ENCODE peak calls at places on chromosomes 13 and 19, in eight cellular contexts. U is GM13976; K is gastrocnemius medialis; D is HuH-7.5; T is CD4-positive, alpha-beta memory T cell; R is fibroblast of villous mesenchyme; V is LHCN-M2; X is HS-5. O is an unnamed sample.

GRCh38 chr19:49149652-49150105 is 5.5 kb downstream of the HRC start:
- DNase-seq in T (no peak), V (peak), X (peak), K (peak), R (peak), D (no peak), U (no peak), O (no peak)

GRCh38 chr13:110424596-110425443 is 117.7 kb downstream of the COL4A2 start:
- DNase-seq in T (no peak), X (no peak), K (no peak), D (no peak), U (no peak), V (no peak), R (no peak), O (no peak)

GRCh38 chr19:10899171-10899653 is 27.9 kb downstream of the CARM1 start:
- DNase-seq in X (no peak), R (no peak), K (peak), D (peak), T (no peak), U (no peak), V (no peak), O (no peak)

GRCh38 chr19:17576758-17577532 is 21.5 kb downstream of the COLGALT1 start:
- DNase-seq in R (peak), K (peak), V (peak), D (peak), X (no peak), T (no peak), U (peak), O (no peak)

GRCh38 chr19:10270180-10270615 is 722 bp upstream of the ICAM1 start:
- DNase-seq in T (peak), R (peak), D (no peak), K (peak), V (no peak), U (peak), X (no peak), O (no peak)

GRCh38 chr13:51453959-51454703 is 1.3 kb upstream of the INTS6 start:
- DNase-seq in D (peak), X (no peak), V (peak), T (no peak), U (peak), R (peak), K (peak), O (no peak)

GRCh38 chr13:44474122-44474910 is 100.7 kb downstream of the SERP2 start:
- DNase-seq in D (no peak), V (peak), K (no peak), X (no peak), T (no peak), R (no peak), U (no peak), O (no peak)

GRCh38 chr13:77009011-77009410 is 17.1 kb downstream of the CLN5 start:
- DNase-seq in T (no peak), R (no peak), D (no peak), V (no peak), X (no peak), U (no peak), K (no peak), O (no peak)

GRCh38 chr13:28421674-28422410 is 73.1 kb downstream of the FLT1 start:
- DNase-seq in K (no peak), V (no peak), D (no peak), U (no peak), T (no peak), R (no peak), X (no peak), O (no peak)

GRCh38 chr13:112770504-112770903 is 80.7 kb downstream of the ATP11A start:
- DNase-seq in K (no peak), R (no peak), X (no peak), T (no peak), U (no peak), V (no peak), D (no peak), O (no peak)

GRCh38 chr13:26037302-26037701 is 14.5 kb downstream of the SHISA2 start:
- DNase-seq in R (no peak), K (no peak), D (no peak), T (no peak), U (no peak), X (no peak), V (peak), O (no peak)

GRCh38 chr19:17402982-17403855 is 2.2 kb downstream of the BST2 start:
- DNase-seq in T (no peak), X (no peak), D (peak), R (no peak), K (no peak), V (no peak), U (peak), O (no peak)

GRCh38 chr13:99275093-99275469 is 16.9 kb upstream of the GPR18 start:
- DNase-seq in V (peak), T (peak), R (peak), U (no peak), K (no peak), X (no peak), D (no peak), O (no peak)

GRCh38 chr19:16628183-16628983 is at the start of gene MED26:
- DNase-seq in U (peak), K (peak), R (peak), D (peak), X (peak), V (peak), T (peak), O (peak)

GRCh38 chr13:44967656-44968451 is 21.4 kb downstream of the NUFIP1 start:
- DNase-seq in V (peak), K (no peak), T (no peak), X (no peak), D (no peak), U (no peak), R (peak), O (no peak)

GRCh38 chr19:45768644-45769053 is 403 bp downstream of the SIX5 start:
- DNase-seq in R (peak), U (no peak), V (peak), X (no peak), K (no peak), D (peak), T (peak), O (no peak)

GRCh38 chr19:42191855-42192254 is 25.6 kb downstream of the DEDD2 start:
- DNase-seq in K (no peak), X (peak), R (peak), U (no peak), T (no peak), V (peak), D (no peak), O (no peak)

GRCh38 chr13:79900356-79900755 is 419.4 kb downstream of the NDFIP2 start:
- DNase-seq in U (no peak), V (no peak), D (no peak), R (no peak), K (no peak), T (no peak), X (no peak), O (no peak)

GRCh38 chr13:114015608-114016295 is 41.9 kb upstream of the C13orf46 start:
- DNase-seq in V (no peak), K (peak), U (no peak), T (no peak), D (no peak), R (peak), X (no peak), O (no peak)

GRCh38 chr19:38665219-38665931 is 17.9 kb downstream of the ACTN4 start:
- DNase-seq in V (no peak), T (no peak), U (no peak), R (no peak), K (no peak), D (no peak), X (no peak), O (no peak)

GRCh38 chr19:46766569-46767317 is 20.5 kb upstream of the STRN4 start:
- DNase-seq in X (no peak), T (peak), U (peak), K (no peak), V (no peak), D (peak), R (no peak), O (no peak)

GRCh38 chr13:43363156-43363918 is 340.0 kb downstream of the DNAJC15 start:
- DNase-seq in R (peak), U (no peak), X (no peak), K (no peak), V (peak), T (no peak), D (no peak), O (no peak)

GRCh38 chr13:39210961-39211534 is 172.8 kb downstream of the NHLRC3 start:
- DNase-seq in K (no peak), X (peak), D (no peak), R (no peak), V (no peak), T (no peak), U (no peak), O (no peak)

GRCh38 chr19:16594131-16594586 is 21.9 kb upstream of the SLC35E1 start:
- DNase-seq in X (no peak), V (no peak), D (no peak), K (no peak), R (no peak), U (peak), T (peak), O (no peak)

GRCh38 chr13:98874029-98874397 is 103.9 kb downstream of the DOCK9 start:
- DNase-seq in V (no peak), D (no peak), K (no peak), R (no peak), T (no peak), X (no peak), U (no peak), O (no peak)

GRCh38 chr13:47990427-47990826 is 10.6 kb downstream of the SUCLA2 start:
- DNase-seq in T (no peak), X (no peak), D (no peak), R (no peak), K (no peak), V (no peak), U (no peak), O (no peak)